ENCODE peak calls at places on chromosomes 2 and 18, in ten cellular contexts. Q is activated CD8-positive, alpha-beta memory T cell treated with anti-CD3 and anti-CD28 coated beads for 4 hours; R is aorta; D is neural crest cell; B is pons; O is fibroblast of lung; C is HTR-8/SVneo; I is breast epithelium; Z is HS-5; U is cardiac fibroblast. H is an unnamed sample.

GRCh38 chr2:231965118-231965517 is 3.6 kb downstream of the DIS3L2 start:
- DNase-seq in Q (no peak), R (no peak), D (no peak), B (no peak), O (no peak), C (no peak), I (no peak), Z (no peak), U (peak; percentile 7), H (no peak)

GRCh38 chr2:105287692-105288091 is 41.8 kb downstream of the TGFBRAP1 start:
- DNase-seq in Q (no peak), R (no peak), D (peak; percentile 22), B (peak; percentile 25), O (peak; percentile 23), C (peak; percentile 20), I (no peak), Z (no peak), U (peak; percentile 48), H (no peak)

GRCh38 chr2:45793564-45793963 is 142.1 kb downstream of the PRKCE start:
- DNase-seq in Q (no peak), R (no peak), D (no peak), B (no peak), O (no peak), C (no peak), I (no peak), Z (no peak), U (no peak), H (no peak)

GRCh38 chr2:98534761-98535160 is 73.6 kb downstream of the COA5 start:
- DNase-seq in Q (no peak), R (no peak), D (no peak), B (no peak), O (no peak), C (no peak), I (no peak), Z (no peak), U (no peak), H (no peak)

GRCh38 chr18:48222118-48222517 is 187.1 kb downstream of the ZBTB7C start:
- DNase-seq in Q (no peak), R (no peak), D (no peak), B (no peak), O (peak; percentile 52), C (peak; percentile 14), I (peak; percentile 92), Z (no peak), U (peak; percentile 66), H (peak; percentile 47)

GRCh38 chr2:100852999-100853908 is 33.3 kb downstream of the NPAS2 start:
- DNase-seq in Q (no peak), R (no peak), D (no peak), B (no peak), O (no peak), C (no peak), I (no peak), Z (no peak), U (no peak), H (no peak)

GRCh38 chr18:48711651-48712486 is 173.0 kb downstream of the CTIF start:
- DNase-seq in Q (no peak), R (peak; percentile 55), D (no peak), B (peak; percentile 47), O (peak; percentile 41), C (peak; percentile 32), I (no peak), Z (no peak), U (peak; percentile 66), H (no peak)

GRCh38 chr2:137535897-137536296 is 428.4 kb upstream of the HNMT start:
- DNase-seq in Q (no peak), R (no peak), D (no peak), B (no peak), O (no peak), C (no peak), I (no peak), Z (no peak), U (no peak), H (no peak)

GRCh38 chr2:158060862-158061435 is 40.7 kb upstream of the UPP2 start:
- DNase-seq in Q (no peak), R (no peak), D (no peak), B (no peak), O (peak; percentile 69), C (peak; percentile 17), I (no peak), Z (peak; percentile 64), U (peak; percentile 29), H (no peak)

GRCh38 chr18:26088482-26088881 is 1.9 kb downstream of the SS18 start:
- DNase-seq in Q (no peak), R (no peak), D (no peak), B (peak; percentile 39), O (peak; percentile 26), C (no peak), I (no peak), Z (no peak), U (peak; percentile 8), H (no peak)

GRCh38 chr2:233084488-233084887 is 24.3 kb downstream of the INPP5D start:
- DNase-seq in Q (no peak), R (peak; percentile 81), D (no peak), B (peak; percentile 78), O (no peak), C (no peak), I (peak; percentile 43), Z (no peak), U (peak; percentile 35), H (no peak)

GRCh38 chr2:29174937-29175336 is 59.7 kb downstream of the CLIP4 start:
- DNase-seq in Q (no peak), R (no peak), D (no peak), B (no peak), O (no peak), C (no peak), I (no peak), Z (no peak), U (no peak), H (no peak)

GRCh38 chr18:57428221-57429150 is 6.7 kb upstream of the ONECUT2 start:
- DNase-seq in Q (no peak), R (no peak), D (peak; percentile 29), B (no peak), O (no peak), C (no peak), I (no peak), Z (no peak), U (no peak), H (no peak)

GRCh38 chr2:70173520-70173919 is 17.3 kb downstream of the C2orf42 start:
- DNase-seq in Q (no peak), R (no peak), D (no peak), B (no peak), O (no peak), C (no peak), I (no peak), Z (peak; percentile 10), U (peak; percentile 6), H (no peak)

GRCh38 chr2:206311026-206311425 is 36.6 kb downstream of the ZDBF2 start:
- DNase-seq in Q (no peak), R (no peak), D (no peak), B (no peak), O (no peak), C (no peak), I (no peak), Z (no peak), U (no peak), H (no peak)